ENCODE peak calls at places on chromosomes 11 and 22, in seven cellular contexts. S is GM23338, F is HCT116, U is Panc1, J is HepG2, D is A549, I is SK-N-SH. G is an unnamed sample.

GRCh38 chr11:83007909-83008580 is 63.7 kb downstream of the RAB30 start:
- DNase-seq in S (peak; percentile 24), F (no peak), J (peak; percentile 88), U (no peak), D (no peak), I (peak; percentile 72), G (no peak)

GRCh38 chr11:111373590-111373989 is 5.5 kb downstream of the POU2AF1 start:
- DNase-seq in I (no peak), D (no peak), U (no peak), F (no peak), J (no peak), S (no peak), G (no peak)

GRCh38 chr11:94658386-94658785 is 91.2 kb downstream of the PIWIL4 start:
- DNase-seq in D (no peak), J (no peak), S (no peak), U (no peak), F (no peak), I (no peak), G (no peak)

GRCh38 chr11:109604506-109604905 is 182.5 kb downstream of the C11orf87 start:
- DNase-seq in F (no peak), D (no peak), I (no peak), S (no peak), J (no peak), U (no peak), G (no peak)

GRCh38 chr22:45502215-45503070 is at the start of gene FBLN1:
- DNase-seq in J (peak; percentile 71), I (peak; percentile 97), D (peak; percentile 50), U (no peak), S (peak; percentile 85), F (no peak), G (no peak)

GRCh38 chr22:30843245-30843644 is 125.3 kb downstream of the MORC2 start:
- DNase-seq in S (no peak), J (no peak), I (no peak), F (no peak), D (no peak), U (no peak), G (no peak)

GRCh38 chr11:58637367-58637766 is 14.9 kb downstream of the CNTF start:
- DNase-seq in J (no peak), I (no peak), U (no peak), F (no peak), S (no peak), D (no peak), G (no peak)

GRCh38 chr11:17686185-17686980 is 33.0 kb upstream of the MYOD1 start:
- DNase-seq in U (no peak), D (no peak), S (no peak), I (peak; percentile 89), F (no peak), J (no peak), G (no peak)

GRCh38 chr11:94325681-94326080 is 21.3 kb downstream of the IZUMO1R start:
- DNase-seq in I (peak; percentile 36), J (peak; percentile 39), D (peak; percentile 18), F (peak; percentile 41), U (peak; percentile 28), S (peak; percentile 84), G (peak; percentile 9)

GRCh38 chr22:29018293-29019189 is 43.1 kb downstream of the C22orf31 start:
- DNase-seq in J (no peak), D (no peak), S (no peak), I (no peak), F (no peak), U (no peak), G (no peak)

GRCh38 chr11:65695459-65696241 is 16.4 kb upstream of the KAT5 start:
- DNase-seq in U (no peak), J (peak; percentile 77), I (no peak), D (no peak), S (no peak), F (peak; percentile 26), G (no peak)

GRCh38 chr22:22720201-22720723 is 75.8 kb downstream of the GGTLC2 start:
- DNase-seq in S (peak; percentile 77), U (peak; percentile 18), F (peak; percentile 67), D (no peak), I (peak; percentile 38), J (peak; percentile 32), G (peak; percentile 57)

GRCh38 chr22:32917577-32918375 is 116.3 kb downstream of the TIMP3 start:
- DNase-seq in F (no peak), U (no peak), J (no peak), I (no peak), D (no peak), S (no peak), G (no peak)

DNA sequence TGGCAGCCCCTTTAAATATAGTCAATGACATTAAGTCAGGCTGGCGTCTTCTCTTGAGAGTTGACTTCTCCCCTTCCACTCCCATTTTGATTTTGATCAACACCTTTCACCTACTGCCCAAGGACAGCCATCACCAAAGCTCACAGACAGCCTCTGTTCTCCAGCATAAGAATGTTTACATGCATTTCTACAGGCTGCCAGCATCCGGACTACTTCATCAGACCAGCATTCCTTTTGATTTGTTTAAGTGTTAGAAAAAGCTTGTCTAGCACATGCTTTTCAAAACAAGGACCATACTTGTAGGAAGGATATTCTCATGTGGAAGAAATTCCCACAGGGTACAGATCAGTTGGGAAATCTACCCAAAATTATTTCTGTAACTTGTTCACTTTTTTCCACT is 6.2 kb upstream of the KCNA4 start:
- DNase-seq in D (no peak), F (no peak), J (no peak), I (no peak), S (no peak), U (no peak), G (no peak)
- TF ChIP-seq REST in D (no peak), F (no peak), J (no peak), I (no peak), S (no peak), U (no peak), G (no peak)

GRCh38 chr11:2589538-2589934 is 110.3 kb downstream of the KCNQ1OT1 start:
- DNase-seq in F (no peak), S (no peak), D (no peak), J (no peak), U (no peak), I (peak; percentile 43), G (no peak)
- TF ChIP-seq REST in F (no peak), S (no peak), D (no peak), J (no peak), U (no peak), I (no peak), G (no peak)

DNA sequence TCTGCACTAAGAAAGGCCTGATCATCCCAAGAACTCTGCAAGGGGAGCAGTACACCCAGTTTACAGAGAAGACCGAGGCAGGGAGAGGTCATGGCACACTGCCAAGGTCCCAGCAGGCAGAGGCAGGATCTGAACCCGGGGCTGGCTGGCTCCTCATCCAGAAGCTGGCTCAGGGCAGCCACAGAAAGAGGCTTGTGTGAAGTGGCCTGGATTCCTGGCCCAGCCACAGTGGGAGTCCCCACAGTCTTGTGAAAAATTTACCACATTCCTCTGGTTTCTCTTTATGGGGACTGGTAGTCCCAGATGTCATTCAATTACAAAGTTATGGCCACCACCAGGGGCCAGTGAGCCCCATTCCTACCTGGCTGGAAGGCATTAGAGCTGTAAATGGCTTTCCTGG is 440.5 kb downstream of the MIAT start:
- DNase-seq in I (no peak), S (peak; percentile 20), F (no peak), J (no peak), D (no peak), U (no peak), G (no peak)
- TF ChIP-seq REST in I (no peak), S (no peak), F (no peak), J (no peak), D (no peak), U (no peak), G (no peak)

DNA sequence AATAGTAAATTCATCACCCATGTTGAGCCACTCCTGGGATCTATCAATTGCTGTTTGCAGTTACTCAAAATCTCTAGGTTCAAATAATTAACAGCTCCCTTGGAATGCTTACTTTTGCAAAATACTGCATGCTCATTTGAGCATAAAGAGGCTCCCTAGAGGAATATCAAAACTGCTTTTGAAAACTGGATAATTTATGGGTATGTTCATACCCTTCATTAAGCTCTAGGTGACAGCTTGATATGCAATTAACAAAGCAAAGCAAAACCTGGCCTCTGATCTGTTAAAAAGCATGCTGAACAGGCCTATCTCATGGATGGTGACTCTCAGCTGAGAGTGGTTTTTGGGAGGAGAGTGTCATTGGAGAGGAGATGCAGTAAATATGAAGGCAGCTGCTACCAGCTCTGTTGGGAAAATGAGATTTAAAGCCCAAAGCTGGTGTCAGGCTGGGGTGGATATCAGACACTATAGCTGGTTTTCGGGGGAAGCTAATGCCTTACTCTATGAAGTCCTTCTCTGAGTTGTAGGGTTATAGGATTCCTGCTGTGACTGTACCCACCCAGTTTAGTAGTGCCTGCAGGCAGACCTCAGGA is 110.9 kb downstream of the RASSF10 start:
- DNase-seq in J (no peak), S (no peak), U (no peak), D (no peak), F (no peak), I (no peak), G (no peak)
- TF ChIP-seq REST in J (no peak), S (no peak), U (no peak), D (no peak), F (no peak), I (no peak), G (no peak)

GRCh38 chr11:74004694-74005615 is 3.9 kb downstream of the UCP3 start:
- DNase-seq in J (no peak), F (no peak), S (no peak), I (no peak), D (no peak), U (no peak), G (no peak)
- TF ChIP-seq REST in J (no peak), F (no peak), S (no peak), I (no peak), D (no peak), U (no peak), G (no peak)

GRCh38 chr11:2766166-2766565 is 66.4 kb upstream of the KCNQ1OT1 start:
- DNase-seq in D (no peak), F (no peak), I (no peak), S (no peak), U (no peak), J (no peak), G (no peak)
- TF ChIP-seq REST in D (no peak), F (no peak), I (no peak), S (no peak), U (no peak), J (no peak), G (no peak)

G was measured in GM12878.